ENCODE peak calls at places on chromosomes 1 and 21, in six cellular contexts. One of them, this sample, is unnamed.

GRCh38 chr21:42699196-42699595 is 45.8 kb downstream of the PDE9A start:
- DNase-seq in NCI-H2081: no peak
- DNase-seq in stimulated activated CD4-positive, alpha-beta T cell treated with anti-CD3 and anti-CD28 coated beads, TNF-alpha, amount 100 ng/mL, for 1 hour: no peak
- DNase-seq in fibroblast of villous mesenchyme: no peak
- DNase-seq in RWPE1: no peak
- DNase-seq in neuronal stem cell: no peak
- DNase-seq in this sample: no peak

GRCh38 chr1:176705585-176705984 is 242.6 kb downstream of the PAPPA2 start:
- DNase-seq in NCI-H2081: no peak
- DNase-seq in stimulated activated CD4-positive, alpha-beta T cell treated with anti-CD3 and anti-CD28 coated beads, TNF-alpha, amount 100 ng/mL, for 1 hour: no peak
- DNase-seq in fibroblast of villous mesenchyme: no peak
- DNase-seq in RWPE1: no peak
- DNase-seq in neuronal stem cell: no peak
- DNase-seq in this sample: no peak

GRCh38 chr1:80447533-80447932 is 1353.2 kb upstream of the ADGRL2 start:
- DNase-seq in NCI-H2081: no peak
- DNase-seq in stimulated activated CD4-positive, alpha-beta T cell treated with anti-CD3 and anti-CD28 coated beads, TNF-alpha, amount 100 ng/mL, for 1 hour: no peak
- DNase-seq in fibroblast of villous mesenchyme: no peak
- DNase-seq in RWPE1: no peak
- DNase-seq in neuronal stem cell: no peak
- DNase-seq in this sample: no peak

GRCh38 chr1:227728059-227728891 is 6.8 kb downstream of the JMJD4 start:
- DNase-seq in NCI-H2081: peak
- DNase-seq in stimulated activated CD4-positive, alpha-beta T cell treated with anti-CD3 and anti-CD28 coated beads, TNF-alpha, amount 100 ng/mL, for 1 hour: peak
- DNase-seq in fibroblast of villous mesenchyme: peak
- DNase-seq in RWPE1: peak
- DNase-seq in neuronal stem cell: peak
- DNase-seq in this sample: peak

GRCh38 chr1:217274927-217275616 is 355.8 kb downstream of the GPATCH2 start:
- DNase-seq in NCI-H2081: no peak
- DNase-seq in stimulated activated CD4-positive, alpha-beta T cell treated with anti-CD3 and anti-CD28 coated beads, TNF-alpha, amount 100 ng/mL, for 1 hour: no peak
- DNase-seq in fibroblast of villous mesenchyme: peak
- DNase-seq in RWPE1: peak
- DNase-seq in neuronal stem cell: no peak
- DNase-seq in this sample: no peak

GRCh38 chr21:33026299-33026858 is 644 bp downstream of the OLIG2 start:
- DNase-seq in NCI-H2081: no peak
- DNase-seq in stimulated activated CD4-positive, alpha-beta T cell treated with anti-CD3 and anti-CD28 coated beads, TNF-alpha, amount 100 ng/mL, for 1 hour: no peak
- DNase-seq in fibroblast of villous mesenchyme: no peak
- DNase-seq in RWPE1: no peak
- DNase-seq in neuronal stem cell: no peak
- DNase-seq in this sample: no peak

GRCh38 chr1:161196521-161197451 is 2.1 kb downstream of the ADAMTS4 start:
- DNase-seq in NCI-H2081: no peak
- DNase-seq in stimulated activated CD4-positive, alpha-beta T cell treated with anti-CD3 and anti-CD28 coated beads, TNF-alpha, amount 100 ng/mL, for 1 hour: no peak
- DNase-seq in fibroblast of villous mesenchyme: peak
- DNase-seq in RWPE1: no peak
- DNase-seq in neuronal stem cell: no peak
- DNase-seq in this sample: no peak

GRCh38 chr1:224528900-224529299 is 87.2 kb upstream of the CNIH3 start:
- DNase-seq in NCI-H2081: no peak
- DNase-seq in stimulated activated CD4-positive, alpha-beta T cell treated with anti-CD3 and anti-CD28 coated beads, TNF-alpha, amount 100 ng/mL, for 1 hour: no peak
- DNase-seq in fibroblast of villous mesenchyme: peak
- DNase-seq in RWPE1: peak
- DNase-seq in neuronal stem cell: no peak
- DNase-seq in this sample: no peak

This sample was measured in iPS DF 19.7.